ENCODE peak calls at places on chromosomes 13 and 19, in seven cellular contexts. C is effector memory CD8-positive, alpha-beta T cell; U is activated naive CD8-positive, alpha-beta T cell treated with anti-CD3 and anti-CD28 coated beads, Interleukin-2, amount 10 ng/mL, durations not matched to agents 7 days and 5 days; R is upper lobe of right lung; M is right lobe of liver; G is A549; Q is mucosa of descending colon. J is an unnamed sample.
A peak's percentile ranks its signal among the peaks of the same experiment; 100 is the strongest.

GRCh38 chr13:73336789-73337188 is 278.0 kb downstream of the KLF5 start:
- ATAC-seq in Q (peak; percentile 43), U (no peak), C (no peak), M (peak; percentile 78), G (peak; percentile 82), R (no peak), J (peak; percentile 27)

GRCh38 chr13:31444266-31444862 is 244.6 kb downstream of the B3GLCT start:
- ATAC-seq in C (no peak), Q (no peak), U (no peak), M (no peak), R (no peak), G (no peak), J (no peak)

GRCh38 chr19:5292453-5292842 is 48.2 kb downstream of the PTPRS start:
- ATAC-seq in Q (peak; percentile 22), R (peak; percentile 51), M (no peak), U (peak; percentile 7), G (peak; percentile 23), C (peak; percentile 19), J (peak; percentile 4)

GRCh38 chr19:18849838-18850400 is 18.2 kb downstream of the UPF1 start:
- ATAC-seq in M (no peak), R (no peak), U (no peak), G (no peak), Q (no peak), C (no peak), J (no peak)

GRCh38 chr13:65461590-65461989 is 1768.5 kb downstream of the PCDH9 start:
- ATAC-seq in G (no peak), U (no peak), M (no peak), R (no peak), Q (no peak), C (no peak), J (no peak)

GRCh38 chr19:1575323-1576241 is 7.5 kb upstream of the MEX3D start:
- ATAC-seq in C (no peak), U (no peak), R (no peak), M (peak; percentile 4), G (peak; percentile 13), Q (no peak), J (no peak)

GRCh38 chr19:16527971-16528521 is 14.2 kb downstream of the CHERP start:
- ATAC-seq in C (peak; percentile 44), G (peak; percentile 62), R (peak; percentile 27), U (peak; percentile 42), Q (peak; percentile 46), M (no peak), J (peak; percentile 3)

GRCh38 chr13:114126789-114127472 is 5.5 kb downstream of the RASA3 start:
- ATAC-seq in Q (no peak), G (no peak), M (no peak), R (no peak), U (no peak), C (no peak), J (no peak)

GRCh38 chr19:40663712-40664692 is 26.4 kb downstream of the NUMBL start:
- ATAC-seq in M (no peak), U (no peak), C (peak; percentile 9), R (no peak), G (peak; percentile 53), Q (peak; percentile 5), J (peak; percentile 3)

GRCh38 chr13:33610471-33611015 is 207.4 kb upstream of the RFC3 start:
- ATAC-seq in C (peak; percentile 92), U (peak; percentile 64), Q (peak; percentile 62), R (peak; percentile 54), M (peak; percentile 91), G (no peak), J (peak; percentile 37)

GRCh38 chr13:87667686-87668085 is 3.5 kb upstream of the SLITRK5 start:
- ATAC-seq in R (no peak), G (no peak), Q (no peak), U (no peak), M (no peak), C (no peak), J (no peak)

GRCh38 chr13:33644607-33645543 is 173.1 kb upstream of the RFC3 start:
- ATAC-seq in R (peak; percentile 54), Q (peak; percentile 28), U (no peak), M (no peak), G (no peak), C (no peak), J (no peak)

GRCh38 chr13:20391597-20392452 is 133.8 kb downstream of the CRYL1 start:
- ATAC-seq in G (peak; percentile 52), Q (peak; percentile 38), C (no peak), R (peak; percentile 43), M (peak; percentile 9), U (peak; percentile 27), J (peak; percentile 75)

GRCh38 chr13:25281193-25281936 is 5.9 kb downstream of the MTMR6 start:
- ATAC-seq in C (peak; percentile 36), R (peak; percentile 69), Q (no peak), G (no peak), U (peak; percentile 81), M (no peak), J (no peak)

GRCh38 chr13:57631607-57632275 is at the start of gene PCDH17:
- ATAC-seq in G (peak; percentile 58), U (peak; percentile 14), M (peak; percentile 46), Q (no peak), R (peak; percentile 29), C (peak; percentile 19), J (peak; percentile 12)

GRCh38 chr19:54959840-54960239 is 6.3 kb upstream of the NLRP2 start:
- ATAC-seq in Q (no peak), M (no peak), G (no peak), U (peak; percentile 72), C (no peak), R (no peak), J (no peak)

GRCh38 chr19:4304509-4305252 is at the start of gene FSD1:
- ATAC-seq in U (peak; percentile 80), Q (peak; percentile 65), C (peak; percentile 65), M (peak; percentile 29), G (peak; percentile 96), R (peak; percentile 40), J (no peak)

GRCh38 chr13:44403720-44404063 is 30.1 kb downstream of the SERP2 start:
- ATAC-seq in M (peak; percentile 30), G (no peak), Q (no peak), U (no peak), C (no peak), R (no peak), J (no peak)

GRCh38 chr19:47122359-47123335 is 8.0 kb upstream of the SAE1 start:
- ATAC-seq in C (no peak), U (no peak), M (no peak), R (peak; percentile 75), Q (no peak), G (peak; percentile 88), J (no peak)

GRCh38 chr19:19615086-19615485 is 3.4 kb downstream of the PBX4 start:
- ATAC-seq in C (peak; percentile 46), Q (no peak), R (no peak), U (peak; percentile 11), G (no peak), M (no peak), J (peak; percentile 36)

GRCh38 chr19:3667037-3667638 is 33.1 kb downstream of the PIP5K1C start:
- ATAC-seq in G (no peak), R (no peak), U (no peak), M (no peak), C (no peak), Q (no peak), J (no peak)

GRCh38 chr19:38527466-38528136 is 90.2 kb downstream of the MAP4K1 start:
- ATAC-seq in C (no peak), U (no peak), Q (no peak), M (no peak), R (no peak), G (peak; percentile 12), J (peak; percentile 8)

GRCh38 chr19:7544626-7545025 is 9.1 kb downstream of the PNPLA6 start:
- ATAC-seq in G (no peak), U (peak; percentile 68), M (peak; percentile 55), C (peak; percentile 19), Q (no peak), R (peak; percentile 76), J (no peak)

GRCh38 chr13:98155475-98156111 is 12.7 kb downstream of the FARP1 start:
- ATAC-seq in R (peak; percentile 10), C (no peak), Q (no peak), U (no peak), M (no peak), G (no peak), J (no peak)

GRCh38 chr13:113157929-113158747 is at the start of gene PROZ:
- ATAC-seq in Q (peak; percentile 10), G (no peak), M (peak; percentile 83), C (no peak), U (no peak), R (no peak), J (no peak)

GRCh38 chr13:113129480-113129879 is 6.9 kb downstream of the F10 start:
- ATAC-seq in R (no peak), Q (no peak), M (peak; percentile 32), C (no peak), G (no peak), U (no peak), J (no peak)

GRCh38 chr13:44068737-44069136 is 189.0 kb downstream of the LACC1 start:
- ATAC-seq in C (no peak), U (no peak), R (no peak), G (peak; percentile 31), Q (no peak), M (no peak), J (no peak)

GRCh38 chr19:29884466-29884865 is 57.6 kb upstream of the URI1 start:
- ATAC-seq in U (no peak), R (no peak), C (no peak), M (no peak), Q (no peak), G (no peak), J (no peak)

GRCh38 chr13:95150555-95150954 is 150.7 kb downstream of the ABCC4 start:
- ATAC-seq in Q (no peak), M (no peak), R (no peak), C (no peak), G (peak; percentile 41), U (no peak), J (no peak)

GRCh38 chr13:112741185-112741755 is 51.4 kb downstream of the ATP11A start:
- ATAC-seq in Q (no peak), C (no peak), M (peak; percentile 12), R (no peak), U (no peak), G (no peak), J (no peak)

J was measured in esophagus mucosa.